ENCODE peak calls at places on chromosomes 6 and 20, in five cellular contexts. P is heart right ventricle; G is CD8-positive, alpha-beta memory T cell; H is OCI-LY7; C is colonic mucosa. U is an unnamed sample. For H3K4me1, the result is how much of the 10 kb centered on the place peaks cover.

GRCh38 chr6:108118359-108118724 is 43.8 kb upstream of the OSTM1 start:
- DNase-seq in P (no peak), G (no peak), C (no peak), H (no peak), U (no peak)

GRCh38 chr20:41072099-41072798 is 43.6 kb downstream of the TOP1 start:
- DNase-seq in C (no peak), H (no peak), G (no peak), P (no peak), U (no peak)

GRCh38 chr6:99022039-99022609 is 74.4 kb upstream of the FBXL4 start:
- DNase-seq in H (no peak), G (no peak), P (no peak), C (no peak), U (no peak)

GRCh38 chr20:38751360-38751976 is 3.2 kb downstream of the ACTR5 start:
- DNase-seq in C (no peak), P (no peak), H (peak), G (no peak), U (no peak)

GRCh38 chr6:3369985-3370360 is 86.9 kb downstream of the SLC22A23 start:
- DNase-seq in P (no peak), H (no peak), G (no peak), C (no peak), U (no peak)

GRCh38 chr6:11363881-11364576 is 131.6 kb upstream of the NEDD9 start:
- DNase-seq in C (no peak), H (no peak), P (no peak), G (no peak), U (no peak)

GRCh38 chr6:1837868-1838267 is 228.2 kb downstream of the FOXC1 start:
- DNase-seq in C (no peak), G (no peak), P (no peak), H (no peak), U (no peak)

GRCh38 chr6:31829633-31830492 is 2.3 kb downstream of the HSPA1B start:
- DNase-seq in P (no peak), G (no peak), H (peak), C (peak), U (peak)

GRCh38 chr6:122405417-122405816 is 6.0 kb downstream of the HSF2 start:
- DNase-seq in P (no peak), H (no peak), G (no peak), C (no peak), U (no peak)

GRCh38 chr6:132962936-132963579 is 148.7 kb downstream of the RPS12 start:
- DNase-seq in P (peak), H (peak), G (peak), C (peak), U (peak)

GRCh38 chr6:129141499-129141898 is 258.6 kb downstream of the LAMA2 start:
- DNase-seq in C (no peak), G (no peak), H (no peak), P (no peak), U (no peak)

GRCh38 chr6:139591075-139591474 is 216.6 kb upstream of the CITED2 start:
- DNase-seq in P (no peak), H (no peak), G (no peak), C (no peak), U (no peak)

GRCh38 chr6:106117579-106117978 is 31.4 kb downstream of the PRDM1 start:
- DNase-seq in H (no peak), P (no peak), C (no peak), G (peak), U (no peak)

GRCh38 chr6:166342293-166343156 is at the start of gene SFT2D1:
- DNase-seq in C (peak), G (peak), H (peak), P (peak), U (peak)

GRCh38 chr6:19465760-19466159 is 371.4 kb upstream of the ID4 start:
- DNase-seq in P (no peak), H (no peak), C (no peak), G (no peak), U (no peak)

GRCh38 chr6:151286192-151286591 is 46.4 kb downstream of the AKAP12 start:
- DNase-seq in P (no peak), C (no peak), H (no peak), G (no peak), U (no peak)

GRCh38 chr20:21435576-21435975 is 38.2 kb upstream of the NKX2-4 start:
- DNase-seq in G (no peak), P (no peak), C (no peak), H (no peak), U (no peak)

GRCh38 chr20:56433880-56434255 is 21.8 kb downstream of the CASS4 start:
- DNase-seq in P (no peak), H (no peak), G (no peak), C (no peak), U (no peak)

GRCh38 chr6:81901589-81901988 is 149.1 kb upstream of the TENT5A start:
- DNase-seq in G (no peak), C (no peak), H (no peak), P (peak), U (no peak)

GRCh38 chr6:3663081-3663480 is 88.4 kb downstream of the PXDC1 start:
- DNase-seq in H (no peak), G (no peak), P (no peak), C (no peak), U (no peak)

GRCh38 chr6:67640462-67640861 is 994.6 kb upstream of the ADGRB3 start:
- DNase-seq in C (no peak), G (no peak), P (no peak), H (peak), U (no peak)

DNA sequence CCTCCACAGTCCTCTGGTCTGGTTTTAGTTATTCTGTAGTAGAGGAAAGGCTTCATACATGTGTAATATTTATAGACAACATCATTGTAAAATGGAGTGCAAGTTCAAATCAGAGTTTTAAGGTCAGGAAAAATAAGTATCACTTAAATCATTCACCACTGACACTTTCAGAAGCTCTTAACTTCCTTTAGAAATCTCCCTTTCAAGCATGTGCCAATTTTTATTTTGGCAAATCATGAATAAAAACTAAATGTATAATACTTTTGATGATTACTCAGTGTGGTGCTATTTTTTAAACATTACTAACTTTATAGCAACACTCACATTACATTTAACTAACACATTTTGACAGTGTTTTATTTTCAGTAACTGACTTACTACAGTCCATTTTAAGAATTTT is 112.2 kb downstream of the OGFRL1 start:
- DNase-seq in C (no peak), P (no peak), G (no peak), H (no peak), U (no peak)
- H3K4me1 ChIP-seq in C (under half), P (under half), G (under half), H (under half), U (under half)

GRCh38 chr20:6006603-6006949 is 47.3 kb downstream of the LRRN4 start:
- DNase-seq in C (peak), H (no peak), P (no peak), G (no peak), U (no peak)

GRCh38 chr20:6012166-6012565 is 41.7 kb downstream of the LRRN4 start:
- DNase-seq in C (no peak), H (no peak), G (no peak), P (no peak), U (no peak)

GRCh38 chr20:6007094-6007528 is 46.7 kb downstream of the LRRN4 start:
- DNase-seq in H (peak), P (no peak), G (no peak), C (peak), U (no peak)

GRCh38 chr20:6008254-6008653 is 45.6 kb downstream of the LRRN4 start:
- DNase-seq in G (no peak), C (peak), P (peak), H (no peak), U (no peak)

DNA sequence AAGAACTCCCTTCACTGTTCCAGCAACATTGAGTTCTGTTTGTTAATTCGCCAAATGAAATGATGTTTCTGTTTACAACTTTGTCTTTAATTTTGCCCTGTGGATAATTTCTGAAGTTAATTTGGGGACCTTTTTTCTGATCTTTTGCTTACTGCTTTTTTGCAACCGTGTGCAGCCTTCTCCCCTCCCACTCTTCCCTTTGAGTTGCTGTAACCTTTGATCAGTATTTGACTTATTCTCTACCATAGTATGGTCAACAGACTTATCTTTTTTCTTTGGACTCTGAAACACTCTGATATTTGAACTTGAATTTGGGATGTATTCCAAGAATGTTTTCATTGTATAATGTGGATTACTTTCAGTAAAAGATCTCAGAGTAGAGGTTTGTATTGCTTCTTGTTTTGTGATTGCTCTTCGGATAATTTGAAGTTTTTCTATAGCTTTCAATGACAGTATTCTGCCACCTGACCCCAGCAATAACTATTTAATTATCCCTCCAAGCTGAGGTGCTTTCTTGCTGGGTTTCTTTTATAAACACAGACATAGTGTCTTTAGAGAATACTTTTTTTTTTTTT is 46.2 kb downstream of the LRRN4 start:
- DNase-seq in H (no peak), P (no peak), C (peak), G (no peak), U (no peak)
- H3K4me3 ChIP-seq in H (peak), P (peak), C (peak), G (peak), U (peak)

GRCh38 chr6:16811277-16811979 is 50.2 kb upstream of the ATXN1 start:
- DNase-seq in P (no peak), H (no peak), G (no peak), C (no peak), U (no peak)
- H3K27ac ChIP-seq in P (no peak), H (no peak), G (no peak), C (no peak), U (no peak)

DNA sequence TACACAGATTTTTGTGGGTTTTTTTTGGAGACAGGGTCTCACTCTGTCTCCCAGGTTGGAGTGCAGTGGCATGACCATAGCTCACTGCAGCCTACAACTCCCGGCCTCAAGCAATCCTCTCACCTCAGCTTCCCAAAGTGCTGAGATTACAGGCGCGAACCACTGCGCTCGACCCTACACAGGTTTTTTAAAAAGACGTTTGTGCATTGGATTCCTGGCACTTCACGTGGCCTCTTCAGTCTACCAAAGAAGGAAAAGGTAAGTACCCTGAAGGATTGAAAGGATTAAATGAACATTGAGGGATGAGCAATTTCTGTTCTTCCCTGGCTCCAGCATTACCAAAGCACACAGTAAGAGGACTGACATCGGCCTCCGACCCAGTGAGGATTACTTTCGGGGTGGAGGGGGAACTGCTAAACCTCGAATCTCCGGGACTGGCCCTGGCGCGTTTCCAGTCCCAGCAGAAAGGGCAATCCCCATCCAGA is 556 bp upstream of the YWHAB start:
- DNase-seq in H (no peak), C (no peak), G (no peak), P (no peak), U (no peak)
- H3K4me1 ChIP-seq in H (under half), C (under half), G (under half), P (under half), U (under half)

GRCh38 chr6:5894357-5894756 is 112.4 kb downstream of the NRN1 start:
- DNase-seq in C (no peak), H (no peak), G (no peak), P (peak), U (no peak)

GRCh38 chr6:5898102-5898501 is 108.6 kb downstream of the NRN1 start:
- DNase-seq in C (no peak), P (no peak), H (no peak), G (no peak), U (no peak)

GRCh38 chr6:5898563-5898962 is 108.2 kb downstream of the NRN1 start:
- DNase-seq in G (no peak), P (no peak), H (no peak), C (no peak), U (no peak)

GRCh38 chr6:5893295-5893694 is 113.4 kb downstream of the NRN1 start:
- DNase-seq in G (no peak), P (no peak), H (no peak), C (no peak), U (no peak)

GRCh38 chr6:5892669-5893068 is 114.1 kb downstream of the NRN1 start:
- DNase-seq in H (no peak), P (no peak), C (no peak), G (no peak), U (no peak)
- H3K4me3 ChIP-seq in H (no peak), P (no peak), C (no peak), G (no peak), U (peak)

GRCh38 chr6:52503853-52504777 is 72.7 kb downstream of the TRAM2 start:
- DNase-seq in H (no peak), P (peak), G (no peak), C (peak), U (no peak)
- H3K27ac ChIP-seq in H (no peak), P (peak), G (peak), C (peak), U (no peak)

GRCh38 chr6:44668976-44669934 is 281.7 kb downstream of the CDC5L start:
- DNase-seq in P (no peak), G (no peak), H (no peak), C (peak), U (no peak)

GRCh38 chr6:44667668-44668390 is 280.3 kb downstream of the CDC5L start:
- DNase-seq in C (no peak), H (peak), P (no peak), G (no peak), U (peak)

GRCh38 chr6:44670146-44670545 is 282.6 kb downstream of the CDC5L start:
- DNase-seq in H (no peak), G (no peak), C (no peak), P (no peak), U (no peak)

GRCh38 chr6:44667226-44667625 is 279.7 kb downstream of the CDC5L start:
- DNase-seq in H (no peak), G (no peak), P (no peak), C (no peak), U (no peak)

DNA sequence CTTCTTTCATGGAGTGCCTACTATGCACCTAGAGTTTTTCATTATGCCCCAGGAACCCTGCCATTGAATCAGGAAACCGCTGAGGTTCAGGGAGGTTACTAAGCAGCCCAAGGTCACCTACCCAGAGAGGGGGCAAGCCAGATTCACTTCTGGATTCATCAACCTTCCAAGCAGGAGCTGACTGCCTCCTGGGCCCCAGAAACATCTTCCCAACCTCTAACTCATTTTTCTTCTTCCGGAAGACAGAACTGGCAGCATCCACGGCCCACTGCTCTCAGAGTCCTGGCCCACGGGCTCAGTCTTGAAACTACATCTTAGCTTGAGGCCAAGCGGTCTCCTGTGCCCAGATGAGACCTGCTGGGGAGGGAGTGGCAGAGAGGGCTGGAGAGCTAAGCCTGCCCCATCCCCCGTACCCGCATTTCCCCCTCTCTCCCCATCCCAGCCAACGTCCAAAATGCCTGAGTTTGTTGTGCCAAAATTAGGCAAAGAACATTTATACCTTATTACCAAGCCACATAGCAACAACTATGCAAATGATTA is 281.0 kb downstream of the CDC5L start:
- DNase-seq in P (no peak), G (no peak), H (no peak), C (peak), U (no peak)
- H3K4me1 ChIP-seq in P (under half), G (under half), H (under half), C (under half), U (under half)

GRCh38 chr20:8627386-8628030 is 441.4 kb upstream of the PLCB4 start:
- DNase-seq in H (no peak), C (no peak), G (no peak), P (no peak), U (no peak)

GRCh38 chr20:8621021-8621420 is 447.9 kb upstream of the PLCB4 start:
- DNase-seq in H (no peak), C (no peak), P (no peak), G (no peak), U (no peak)

GRCh38 chr20:8624046-8624445 is 444.8 kb upstream of the PLCB4 start:
- DNase-seq in P (no peak), C (no peak), G (no peak), H (no peak), U (no peak)

GRCh38 chr20:8624616-8625015 is 444.3 kb upstream of the PLCB4 start:
- DNase-seq in P (no peak), G (no peak), H (no peak), C (no peak), U (no peak)
- H3K4me3 ChIP-seq in P (no peak), G (no peak), H (no peak), C (no peak), U (no peak)